ENCODE peak calls at places on chromosome 12, in seven cellular contexts. One of them, this sample, is unnamed.

GRCh38 chr12:114767906-114768697 is 84.1 kb upstream of the TBX3 start:
- DNase-seq in fibroblast of lung: no peak
- DNase-seq in WERI-Rb-1: no peak
- DNase-seq in IMR-90: peak
- DNase-seq in neural progenitor cell: no peak
- DNase-seq in suprapubic skin: no peak
- DNase-seq in AG09309: no peak
- DNase-seq in this sample: no peak

GRCh38 chr12:132761032-132761910 is at the start of gene ANKLE2:
- DNase-seq in fibroblast of lung: peak
- DNase-seq in WERI-Rb-1: peak
- DNase-seq in IMR-90: peak
- DNase-seq in neural progenitor cell: peak
- DNase-seq in suprapubic skin: peak
- DNase-seq in AG09309: peak
- DNase-seq in this sample: peak

GRCh38 chr12:23236056-23236455 is 611.1 kb downstream of the ETNK1 start:
- DNase-seq in fibroblast of lung: no peak
- DNase-seq in WERI-Rb-1: no peak
- DNase-seq in IMR-90: no peak
- DNase-seq in neural progenitor cell: no peak
- DNase-seq in suprapubic skin: no peak
- DNase-seq in AG09309: no peak
- DNase-seq in this sample: no peak

GRCh38 chr12:81329088-81329487 is 251.2 kb downstream of the ACSS3 start:
- DNase-seq in fibroblast of lung: peak
- DNase-seq in WERI-Rb-1: peak
- DNase-seq in IMR-90: peak
- DNase-seq in neural progenitor cell: peak
- DNase-seq in suprapubic skin: no peak
- DNase-seq in AG09309: no peak
- DNase-seq in this sample: no peak

GRCh38 chr12:128286970-128287369 is 20.0 kb downstream of the TMEM132C start:
- DNase-seq in fibroblast of lung: no peak
- DNase-seq in WERI-Rb-1: no peak
- DNase-seq in IMR-90: no peak
- DNase-seq in neural progenitor cell: no peak
- DNase-seq in suprapubic skin: no peak
- DNase-seq in AG09309: no peak
- DNase-seq in this sample: no peak

GRCh38 chr12:11166300-11166699 is 4.7 kb upstream of the SMIM10L1 start:
- DNase-seq in fibroblast of lung: no peak
- DNase-seq in WERI-Rb-1: no peak
- DNase-seq in IMR-90: no peak
- DNase-seq in neural progenitor cell: no peak
- DNase-seq in suprapubic skin: no peak
- DNase-seq in AG09309: no peak
- DNase-seq in this sample: no peak

GRCh38 chr12:70178038-70178437 is 65.2 kb upstream of the CNOT2 start:
- DNase-seq in fibroblast of lung: peak
- DNase-seq in WERI-Rb-1: no peak
- DNase-seq in IMR-90: no peak
- DNase-seq in neural progenitor cell: no peak
- DNase-seq in suprapubic skin: no peak
- DNase-seq in AG09309: no peak
- DNase-seq in this sample: peak

GRCh38 chr12:65568517-65568916 is 255.8 kb upstream of the HMGA2 start:
- DNase-seq in fibroblast of lung: peak
- DNase-seq in WERI-Rb-1: no peak
- DNase-seq in IMR-90: peak
- DNase-seq in neural progenitor cell: no peak
- DNase-seq in suprapubic skin: no peak
- DNase-seq in AG09309: no peak
- DNase-seq in this sample: no peak

GRCh38 chr12:27279836-27280235 is 35.8 kb downstream of the STK38L start:
- DNase-seq in fibroblast of lung: no peak
- DNase-seq in WERI-Rb-1: no peak
- DNase-seq in IMR-90: no peak
- DNase-seq in neural progenitor cell: no peak
- DNase-seq in suprapubic skin: no peak
- DNase-seq in AG09309: no peak
- DNase-seq in this sample: no peak

GRCh38 chr12:88570103-88570502 is 10.2 kb downstream of the KITLG start:
- DNase-seq in fibroblast of lung: peak
- DNase-seq in WERI-Rb-1: no peak
- DNase-seq in IMR-90: peak
- DNase-seq in neural progenitor cell: no peak
- DNase-seq in suprapubic skin: no peak
- DNase-seq in AG09309: no peak
- DNase-seq in this sample: peak

GRCh38 chr12:62865860-62866407 is 69.0 kb downstream of the PPM1H start:
- DNase-seq in fibroblast of lung: peak
- DNase-seq in WERI-Rb-1: no peak
- DNase-seq in IMR-90: peak
- DNase-seq in neural progenitor cell: peak
- DNase-seq in suprapubic skin: no peak
- DNase-seq in AG09309: no peak
- DNase-seq in this sample: peak

GRCh38 chr12:2958432-2959193 is 584 bp upstream of the TEAD4 start:
- DNase-seq in fibroblast of lung: peak
- DNase-seq in WERI-Rb-1: peak
- DNase-seq in IMR-90: peak
- DNase-seq in neural progenitor cell: peak
- DNase-seq in suprapubic skin: no peak
- DNase-seq in AG09309: no peak
- DNase-seq in this sample: peak

GRCh38 chr12:88960213-88960878 is 380.1 kb upstream of the KITLG start:
- DNase-seq in fibroblast of lung: peak
- DNase-seq in WERI-Rb-1: no peak
- DNase-seq in IMR-90: peak
- DNase-seq in neural progenitor cell: no peak
- DNase-seq in suprapubic skin: no peak
- DNase-seq in AG09309: no peak
- DNase-seq in this sample: no peak

GRCh38 chr12:4852911-4853310 is 56.8 kb upstream of the KCNA1 start:
- DNase-seq in fibroblast of lung: no peak
- DNase-seq in WERI-Rb-1: no peak
- DNase-seq in IMR-90: no peak
- DNase-seq in neural progenitor cell: no peak
- DNase-seq in suprapubic skin: no peak
- DNase-seq in AG09309: no peak
- DNase-seq in this sample: no peak

GRCh38 chr12:46585854-46586621 is 213.5 kb upstream of the SLC38A2 start:
- DNase-seq in fibroblast of lung: peak
- DNase-seq in WERI-Rb-1: no peak
- DNase-seq in IMR-90: peak
- DNase-seq in neural progenitor cell: peak
- DNase-seq in suprapubic skin: no peak
- DNase-seq in AG09309: no peak
- DNase-seq in this sample: peak

GRCh38 chr12:92155733-92156132 is 10.1 kb upstream of the BTG1 start:
- DNase-seq in fibroblast of lung: no peak
- DNase-seq in WERI-Rb-1: no peak
- DNase-seq in IMR-90: peak
- DNase-seq in neural progenitor cell: no peak
- DNase-seq in suprapubic skin: no peak
- DNase-seq in AG09309: no peak
- DNase-seq in this sample: no peak

GRCh38 chr12:12357697-12358476 is 1.0 kb downstream of the BORCS5 start:
- DNase-seq in fibroblast of lung: no peak
- DNase-seq in WERI-Rb-1: no peak
- DNase-seq in IMR-90: peak
- DNase-seq in neural progenitor cell: no peak
- DNase-seq in suprapubic skin: no peak
- DNase-seq in AG09309: no peak
- DNase-seq in this sample: peak

GRCh38 chr12:94240171-94240570 is 91.8 kb downstream of the PLXNC1 start:
- DNase-seq in fibroblast of lung: no peak
- DNase-seq in WERI-Rb-1: no peak
- DNase-seq in IMR-90: no peak
- DNase-seq in neural progenitor cell: no peak
- DNase-seq in suprapubic skin: no peak
- DNase-seq in AG09309: no peak
- DNase-seq in this sample: no peak

GRCh38 chr12:69816082-69816481 is 8.9 kb upstream of the MYRFL start:
- DNase-seq in fibroblast of lung: no peak
- DNase-seq in WERI-Rb-1: no peak
- DNase-seq in IMR-90: no peak
- DNase-seq in neural progenitor cell: no peak
- DNase-seq in suprapubic skin: no peak
- DNase-seq in AG09309: no peak
- DNase-seq in this sample: no peak

GRCh38 chr12:26614217-26614616 is 218.8 kb downstream of the ITPR2 start:
- DNase-seq in fibroblast of lung: peak
- DNase-seq in WERI-Rb-1: peak
- DNase-seq in IMR-90: peak
- DNase-seq in neural progenitor cell: peak
- DNase-seq in suprapubic skin: no peak
- DNase-seq in AG09309: no peak
- DNase-seq in this sample: no peak

DNA sequence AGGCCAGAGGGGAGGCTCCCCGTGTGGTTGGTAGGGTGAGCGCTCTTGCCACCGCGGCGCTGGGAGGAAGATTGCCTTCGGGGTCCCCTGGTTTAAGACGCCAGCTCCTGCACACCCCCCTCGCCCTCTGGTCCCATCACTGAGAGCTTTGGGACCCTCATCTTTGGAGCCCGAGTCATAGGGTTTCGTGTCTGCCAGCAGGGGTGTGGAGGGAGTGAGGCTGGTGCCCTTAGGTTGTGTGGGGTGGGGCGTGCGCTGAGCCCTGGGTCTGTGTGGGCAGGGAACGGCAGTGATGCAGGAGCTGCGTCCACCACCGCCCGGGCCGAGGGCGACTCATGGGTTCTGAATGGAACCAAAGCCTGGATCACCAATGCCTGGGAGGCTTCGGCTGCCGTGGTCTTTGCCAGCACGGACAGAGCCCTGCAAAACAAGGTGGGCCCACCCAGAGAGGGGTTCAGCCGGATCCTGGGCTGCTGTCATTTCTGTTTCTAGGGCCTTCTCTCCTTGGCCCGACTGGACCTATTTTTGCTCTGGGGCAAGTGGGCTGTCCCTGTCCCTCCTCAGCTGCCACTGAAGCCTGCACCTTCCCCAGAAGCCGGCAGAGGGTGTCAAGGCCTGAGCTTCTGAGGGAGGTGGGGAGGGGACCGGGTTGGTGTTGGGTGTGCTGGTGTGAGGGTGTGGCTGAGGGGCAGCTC is 12.1 kb downstream of the ACADS start:
- DNase-seq in fibroblast of lung: no peak
- DNase-seq in WERI-Rb-1: no peak
- DNase-seq in IMR-90: no peak
- DNase-seq in neural progenitor cell: peak
- DNase-seq in suprapubic skin: no peak
- DNase-seq in AG09309: no peak
- DNase-seq in this sample: no peak
- TF ChIP-seq CTCF in fibroblast of lung: peak
- TF ChIP-seq CTCF in WERI-Rb-1: peak
- TF ChIP-seq CTCF in IMR-90: peak
- TF ChIP-seq CTCF in neural progenitor cell: peak
- TF ChIP-seq CTCF in suprapubic skin: no peak
- TF ChIP-seq CTCF in AG09309: peak
- TF ChIP-seq CTCF in this sample: peak

DNA sequence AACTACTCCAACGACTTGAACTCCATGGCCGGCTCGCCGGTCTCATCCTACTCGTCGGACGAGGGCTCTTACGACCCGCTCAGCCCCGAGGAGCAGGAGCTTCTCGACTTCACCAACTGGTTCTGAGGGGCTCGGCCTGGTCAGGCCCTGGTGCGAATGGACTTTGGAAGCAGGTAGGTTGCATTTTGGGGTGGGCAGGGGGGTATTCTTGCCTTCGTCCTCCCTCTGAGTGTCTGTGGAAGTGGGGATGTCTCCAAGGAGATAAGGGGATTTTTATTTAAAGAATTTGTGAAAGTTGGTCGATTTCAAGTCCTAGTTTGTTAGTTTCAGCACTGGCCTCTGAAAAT is 1.3 kb downstream of the ASCL1 start:
- DNase-seq in fibroblast of lung: no peak
- DNase-seq in WERI-Rb-1: no peak
- DNase-seq in IMR-90: no peak
- DNase-seq in neural progenitor cell: no peak
- DNase-seq in suprapubic skin: no peak
- DNase-seq in AG09309: no peak
- DNase-seq in this sample: no peak
- H3K4me3 ChIP-seq in fibroblast of lung: no peak
- H3K4me3 ChIP-seq in WERI-Rb-1: peak
- H3K4me3 ChIP-seq in IMR-90: no peak
- H3K4me3 ChIP-seq in neural progenitor cell: peak
- H3K4me3 ChIP-seq in suprapubic skin: peak
- H3K4me3 ChIP-seq in AG09309: no peak
- H3K4me3 ChIP-seq in this sample: peak

GRCh38 chr12:106631797-106632196 is 49.0 kb downstream of the RFX4 start:
- DNase-seq in fibroblast of lung: no peak
- DNase-seq in WERI-Rb-1: no peak
- DNase-seq in IMR-90: no peak
- DNase-seq in neural progenitor cell: no peak
- DNase-seq in suprapubic skin: no peak
- DNase-seq in AG09309: no peak
- DNase-seq in this sample: no peak

GRCh38 chr12:106633451-106633823 is 50.6 kb downstream of the RFX4 start:
- DNase-seq in fibroblast of lung: no peak
- DNase-seq in WERI-Rb-1: no peak
- DNase-seq in IMR-90: no peak
- DNase-seq in neural progenitor cell: no peak
- DNase-seq in suprapubic skin: no peak
- DNase-seq in AG09309: peak
- DNase-seq in this sample: no peak

GRCh38 chr12:106632797-106633450 is 50.1 kb downstream of the RFX4 start:
- DNase-seq in fibroblast of lung: no peak
- DNase-seq in WERI-Rb-1: no peak
- DNase-seq in IMR-90: no peak
- DNase-seq in neural progenitor cell: no peak
- DNase-seq in suprapubic skin: no peak
- DNase-seq in AG09309: no peak
- DNase-seq in this sample: no peak

GRCh38 chr12:106631150-106631549 is 48.3 kb downstream of the RFX4 start:
- DNase-seq in fibroblast of lung: no peak
- DNase-seq in WERI-Rb-1: no peak
- DNase-seq in IMR-90: no peak
- DNase-seq in neural progenitor cell: no peak
- DNase-seq in suprapubic skin: no peak
- DNase-seq in AG09309: no peak
- DNase-seq in this sample: no peak

GRCh38 chr12:106629797-106630669 is 47.2 kb downstream of the RFX4 start:
- DNase-seq in fibroblast of lung: no peak
- DNase-seq in WERI-Rb-1: no peak
- DNase-seq in IMR-90: no peak
- DNase-seq in neural progenitor cell: no peak
- DNase-seq in suprapubic skin: no peak
- DNase-seq in AG09309: no peak
- DNase-seq in this sample: no peak
- TF ChIP-seq CTCF in fibroblast of lung: no peak
- TF ChIP-seq CTCF in WERI-Rb-1: no peak
- TF ChIP-seq CTCF in IMR-90: no peak
- TF ChIP-seq CTCF in neural progenitor cell: no peak
- TF ChIP-seq CTCF in suprapubic skin: no peak
- TF ChIP-seq CTCF in AG09309: no peak
- TF ChIP-seq CTCF in this sample: no peak

GRCh38 chr12:116881325-116881866 is at the start of gene HRK:
- DNase-seq in fibroblast of lung: no peak
- DNase-seq in WERI-Rb-1: peak
- DNase-seq in IMR-90: no peak
- DNase-seq in neural progenitor cell: no peak
- DNase-seq in suprapubic skin: no peak
- DNase-seq in AG09309: no peak
- DNase-seq in this sample: no peak
- H3K4me3 ChIP-seq in fibroblast of lung: peak
- H3K4me3 ChIP-seq in WERI-Rb-1: peak
- H3K4me3 ChIP-seq in IMR-90: peak
- H3K4me3 ChIP-seq in neural progenitor cell: peak
- H3K4me3 ChIP-seq in suprapubic skin: peak
- H3K4me3 ChIP-seq in AG09309: peak
- H3K4me3 ChIP-seq in this sample: peak